ENCODE peak calls at places on chromosomes 1 and 21, in eight cellular contexts. S is CD8-positive, alpha-beta memory T cell; E is CD4-positive, CD25-positive, alpha-beta regulatory T cell; V is HCT116; Y is cardiac muscle cell; Z is brain microvascular endothelial cell; Q is IMR-90; G is suprapubic skin. X is an unnamed sample.

GRCh38 chr1:12148160-12148957 is 18.4 kb upstream of the TNFRSF1B start:
- DNase-seq in S (no peak), E (no peak), V (peak), Y (no peak), Z (no peak), Q (peak), G (no peak), X (no peak)

GRCh38 chr1:110634455-110635281 is 28.5 kb upstream of the KCNA2 start:
- DNase-seq in S (peak), E (peak), V (no peak), Y (peak), Z (no peak), Q (peak), G (no peak), X (no peak)

GRCh38 chr1:54291276-54292014 is 91.5 kb downstream of the MRPL37 start:
- DNase-seq in S (no peak), E (no peak), V (no peak), Y (no peak), Z (no peak), Q (no peak), G (no peak), X (peak)

GRCh38 chr1:205324781-205325180 is 3.2 kb upstream of the NUAK2 start:
- DNase-seq in S (no peak), E (no peak), V (no peak), Y (peak), Z (peak), Q (peak), G (no peak), X (no peak)

GRCh38 chr1:170174395-170174794 is 28.6 kb downstream of the NTMT2 start:
- DNase-seq in S (no peak), E (no peak), V (no peak), Y (no peak), Z (no peak), Q (no peak), G (no peak), X (no peak)

GRCh38 chr1:21261551-21262281 is 28.5 kb downstream of the ECE1 start:
- DNase-seq in S (no peak), E (no peak), V (peak), Y (peak), Z (peak), Q (peak), G (peak), X (no peak)

GRCh38 chr1:32903991-32904776 is 3.0 kb upstream of the TMEM54 start:
- DNase-seq in S (no peak), E (no peak), V (no peak), Y (no peak), Z (no peak), Q (no peak), G (no peak), X (no peak)

GRCh38 chr1:5933676-5934057 is 58.6 kb downstream of the NPHP4 start:
- DNase-seq in S (no peak), E (no peak), V (no peak), Y (peak), Z (peak), Q (peak), G (no peak), X (no peak)

GRCh38 chr21:29384608-29385359 is 86.1 kb downstream of the BACH1 start:
- DNase-seq in S (no peak), E (no peak), V (no peak), Y (no peak), Z (no peak), Q (no peak), G (no peak), X (no peak)

GRCh38 chr1:81549588-81550127 is 251.1 kb upstream of the ADGRL2 start:
- DNase-seq in S (no peak), E (no peak), V (no peak), Y (peak), Z (peak), Q (peak), G (no peak), X (peak)

GRCh38 chr1:119713039-119713537 is 1.4 kb downstream of the PHGDH start:
- DNase-seq in S (no peak), E (no peak), V (no peak), Y (peak), Z (peak), Q (peak), G (no peak), X (no peak)

GRCh38 chr1:157878059-157878458 is 36.5 kb upstream of the CD5L start:
- DNase-seq in S (no peak), E (no peak), V (peak), Y (peak), Z (peak), Q (peak), G (no peak), X (peak)

GRCh38 chr1:7868085-7868780 is 15.4 kb upstream of the UTS2 start:
- DNase-seq in S (no peak), E (no peak), V (no peak), Y (no peak), Z (no peak), Q (no peak), G (no peak), X (no peak)

GRCh38 chr1:3523980-3524379 is 69.5 kb downstream of the ARHGEF16 start:
- DNase-seq in S (no peak), E (no peak), V (no peak), Y (no peak), Z (no peak), Q (no peak), G (no peak), X (no peak)

GRCh38 chr1:240526321-240526720 is 85.6 kb downstream of the GREM2 start:
- DNase-seq in S (no peak), E (no peak), V (no peak), Y (no peak), Z (no peak), Q (peak), G (no peak), X (peak)

GRCh38 chr1:9476790-9477463 is 62.3 kb upstream of the SLC25A33 start:
- DNase-seq in S (no peak), E (no peak), V (no peak), Y (no peak), Z (peak), Q (peak), G (no peak), X (no peak)

GRCh38 chr1:114723915-114724314 is 7.3 kb upstream of the NRAS start:
- DNase-seq in S (no peak), E (no peak), V (no peak), Y (no peak), Z (no peak), Q (no peak), G (no peak), X (no peak)

GRCh38 chr1:93681549-93682412 is at the start of gene BCAR3:
- DNase-seq in S (no peak), E (no peak), V (no peak), Y (peak), Z (peak), Q (peak), G (no peak), X (peak)

GRCh38 chr1:21318714-21319159 is 28.5 kb upstream of the ECE1 start:
- DNase-seq in S (no peak), E (no peak), V (no peak), Y (peak), Z (peak), Q (peak), G (peak), X (peak)

GRCh38 chr1:65310078-65310587 is 790 bp downstream of the DNAJC6 start:
- DNase-seq in S (no peak), E (no peak), V (no peak), Y (no peak), Z (peak), Q (no peak), G (no peak), X (peak)

GRCh38 chr1:224592636-224593579 is 23.2 kb upstream of the CNIH3 start:
- DNase-seq in S (no peak), E (no peak), V (no peak), Y (peak), Z (peak), Q (peak), G (no peak), X (no peak)

GRCh38 chr21:42245348-42246185 is 26.6 kb downstream of the ABCG1 start:
- DNase-seq in S (no peak), E (no peak), V (no peak), Y (no peak), Z (no peak), Q (no peak), G (no peak), X (peak)

GRCh38 chr1:84272401-84272800 is 29.1 kb upstream of the SAMD13 start:
- DNase-seq in S (no peak), E (no peak), V (no peak), Y (no peak), Z (no peak), Q (no peak), G (no peak), X (no peak)

GRCh38 chr1:168069384-168069783 is 67.3 kb downstream of the GPR161 start:
- DNase-seq in S (no peak), E (no peak), V (no peak), Y (no peak), Z (no peak), Q (no peak), G (no peak), X (no peak)

GRCh38 chr1:111274653-111275052 is 16.0 kb upstream of the CHIA start:
- DNase-seq in S (no peak), E (no peak), V (no peak), Y (no peak), Z (no peak), Q (no peak), G (no peak), X (no peak)

GRCh38 chr1:35702540-35702939 is 16.1 kb downstream of the C1orf216 start:
- DNase-seq in S (no peak), E (no peak), V (no peak), Y (no peak), Z (no peak), Q (no peak), G (no peak), X (no peak)

GRCh38 chr1:117413412-117413811 is 46.2 kb downstream of the MAN1A2 start:
- DNase-seq in S (no peak), E (no peak), V (no peak), Y (no peak), Z (no peak), Q (no peak), G (no peak), X (no peak)

GRCh38 chr1:61141288-61142044 is 59.1 kb downstream of the NFIA start:
- DNase-seq in S (no peak), E (no peak), V (no peak), Y (peak), Z (no peak), Q (peak), G (no peak), X (no peak)

GRCh38 chr1:79859212-79859948 is 852.9 kb upstream of the ADGRL4 start:
- DNase-seq in S (no peak), E (no peak), V (no peak), Y (peak), Z (peak), Q (peak), G (no peak), X (no peak)

GRCh38 chr1:8533124-8533523 is 215.2 kb downstream of the SLC45A1 start:
- DNase-seq in S (no peak), E (no peak), V (no peak), Y (no peak), Z (no peak), Q (no peak), G (no peak), X (no peak)

GRCh38 chr1:112388436-112388835 is 7.6 kb upstream of the CTTNBP2NL start:
- DNase-seq in S (no peak), E (no peak), V (no peak), Y (peak), Z (peak), Q (peak), G (no peak), X (no peak)

DNA sequence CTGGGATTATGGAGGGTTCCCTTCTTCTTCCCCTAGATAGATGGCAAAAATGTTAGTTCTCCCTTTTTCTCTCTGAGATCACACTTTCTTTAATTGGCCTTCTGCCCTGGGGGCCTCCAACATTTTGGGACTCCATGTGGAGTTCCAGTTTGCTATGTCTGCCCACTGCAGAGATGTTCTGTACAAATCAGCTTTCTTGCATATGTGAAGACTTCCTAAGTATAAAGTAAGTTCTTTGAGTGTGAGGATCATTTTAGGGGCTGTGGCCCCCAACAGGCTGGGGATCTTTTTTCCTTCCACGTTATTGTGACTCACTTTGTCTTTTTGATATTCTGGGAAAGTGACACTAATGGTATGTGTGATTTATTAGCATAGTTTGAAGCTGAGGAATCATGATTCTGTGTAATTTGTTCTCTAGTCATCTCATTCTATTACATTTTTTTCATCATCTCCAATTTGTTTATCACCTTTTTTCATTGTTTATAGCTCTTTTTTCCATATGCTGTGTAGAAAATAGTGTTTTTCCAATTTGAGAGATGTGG is 48.2 kb downstream of the HHAT start:
- DNase-seq in S (no peak), E (no peak), V (no peak), Y (no peak), Z (no peak), Q (peak), G (no peak), X (no peak)
- H3K4me3 ChIP-seq in S (no peak), E (no peak), V (no peak), Y (no peak), Z (no peak), Q (no peak), G (no peak), X (no peak)

GRCh38 chr1:156654700-156655099 is 12.8 kb downstream of the BCAN start:
- DNase-seq in S (no peak), E (no peak), V (no peak), Y (no peak), Z (no peak), Q (no peak), G (no peak), X (no peak)
- H3K27ac ChIP-seq in S (no peak), E (no peak), V (no peak), Y (no peak), Z (no peak), Q (no peak), G (no peak), X (peak)

GRCh38 chr1:63318255-63319068 is 3.9 kb upstream of the FOXD3 start:
- DNase-seq in S (no peak), E (no peak), V (no peak), Y (no peak), Z (no peak), Q (no peak), G (no peak), X (no peak)
- H3K4me3 ChIP-seq in S (no peak), E (no peak), V (no peak), Y (no peak), Z (no peak), Q (no peak), G (no peak), X (no peak)

GRCh38 chr1:230144010-230144614 is 77.1 kb downstream of the GALNT2 start:
- DNase-seq in S (no peak), E (no peak), V (no peak), Y (no peak), Z (no peak), Q (no peak), G (no peak), X (no peak)

GRCh38 chr1:230143534-230143933 is 76.5 kb downstream of the GALNT2 start:
- DNase-seq in S (no peak), E (no peak), V (no peak), Y (no peak), Z (no peak), Q (no peak), G (no peak), X (no peak)

GRCh38 chr1:230141797-230142607 is 75.0 kb downstream of the GALNT2 start:
- DNase-seq in S (no peak), E (no peak), V (no peak), Y (no peak), Z (no peak), Q (no peak), G (no peak), X (no peak)

GRCh38 chr1:230141002-230141648 is 74.1 kb downstream of the GALNT2 start:
- DNase-seq in S (no peak), E (no peak), V (no peak), Y (peak), Z (peak), Q (peak), G (no peak), X (no peak)

DNA sequence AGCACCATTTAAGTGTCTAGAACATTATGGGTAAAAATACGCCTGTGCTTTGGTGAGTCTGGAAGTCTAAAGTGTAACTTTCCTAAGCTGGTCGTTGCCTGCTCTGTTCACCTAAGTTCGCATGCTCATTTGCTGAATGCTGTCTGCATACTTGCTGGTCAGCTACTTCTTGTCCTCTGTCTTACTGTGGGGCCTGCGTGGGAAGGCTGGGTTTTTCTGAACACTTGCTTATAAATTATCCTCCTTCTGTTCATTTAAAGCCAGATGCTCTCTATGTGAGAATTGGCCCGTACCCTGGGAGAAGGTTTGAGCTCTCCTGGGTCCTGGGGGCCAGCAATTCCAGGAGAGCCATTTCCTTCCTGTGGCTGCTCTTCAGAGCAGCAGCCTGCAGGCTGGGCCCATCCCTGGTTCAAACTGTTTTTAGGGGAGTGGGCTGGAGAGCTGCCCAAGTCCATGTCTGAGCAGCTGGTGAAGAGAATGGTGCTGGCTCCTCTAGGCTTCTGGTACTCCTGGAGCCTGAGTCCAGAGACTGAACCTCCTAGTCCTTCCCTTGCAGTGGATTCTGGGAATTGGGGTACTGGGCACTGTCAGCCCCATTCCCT is 75.7 kb downstream of the GALNT2 start:
- DNase-seq in S (no peak), E (no peak), V (no peak), Y (no peak), Z (no peak), Q (no peak), G (no peak), X (no peak)
- H3K27ac ChIP-seq in S (no peak), E (no peak), V (no peak), Y (peak), Z (no peak), Q (no peak), G (no peak), X (no peak)

DNA sequence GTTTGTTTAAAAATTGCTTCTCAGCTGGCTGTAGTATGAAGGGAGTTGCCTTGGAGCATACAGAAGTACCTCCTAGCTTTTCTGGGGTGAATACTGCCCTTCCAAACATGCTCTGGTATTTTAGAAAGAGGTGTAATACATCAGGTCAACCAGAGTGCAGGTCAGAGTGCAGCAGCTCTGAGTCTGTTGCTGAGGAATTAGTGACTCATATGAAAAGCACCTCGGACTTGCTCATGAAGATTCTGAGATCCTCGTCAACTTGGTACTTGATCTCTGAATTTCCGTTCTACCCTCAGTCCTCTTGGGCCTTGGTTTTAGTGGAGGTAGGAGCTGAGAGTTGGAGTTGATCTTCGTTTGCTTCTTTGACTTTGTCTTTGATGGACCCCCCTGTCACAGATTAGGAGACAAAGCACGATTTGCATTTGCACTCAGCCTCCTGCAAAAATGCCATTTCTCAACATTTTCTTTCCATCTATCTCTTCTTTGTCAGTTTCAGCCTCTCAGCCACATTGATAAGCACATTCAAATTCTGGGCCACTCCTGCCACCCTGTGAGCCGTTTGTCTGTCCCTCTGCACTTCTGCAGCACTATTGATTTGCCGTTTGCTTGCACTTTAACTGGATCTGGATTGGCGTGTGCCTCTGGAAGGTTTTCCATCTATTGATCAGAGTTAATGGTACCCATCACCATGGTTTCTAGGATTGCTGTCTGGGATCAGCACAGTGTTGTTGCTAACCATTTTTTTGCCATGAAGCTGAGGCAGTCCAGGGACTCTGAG is 67.5 kb downstream of the NOS1AP start:
- DNase-seq in S (no peak), E (no peak), V (peak), Y (peak), Z (peak), Q (peak), G (no peak), X (no peak)
- H3K4me3 ChIP-seq in S (no peak), E (no peak), V (peak), Y (no peak), Z (no peak), Q (no peak), G (no peak), X (no peak)

X was measured in WERI-Rb-1.